ENCODE peak calls at places on chromosomes 12 and 14, in eight cellular contexts. P, X, M, H, B, L, W and A are unnamed samples.

GRCh38 chr12:80353254-80353653 is 90.8 kb upstream of the PTPRQ start:
- DNase-seq in P (peak), X (no peak), M (no peak), H (no peak), B (no peak), L (no peak), W (no peak), A (no peak)

GRCh38 chr14:75990297-75990696 is 4.7 kb downstream of the IFT43 start:
- DNase-seq in P (no peak), X (no peak), M (no peak), H (no peak), B (no peak), L (no peak), W (no peak), A (no peak)

GRCh38 chr12:124497658-124498057 is 69.8 kb downstream of the NCOR2 start:
- DNase-seq in P (peak), X (no peak), M (peak), H (no peak), B (no peak), L (no peak), W (peak), A (no peak)

GRCh38 chr12:47033081-47033480 is 46.3 kb upstream of the PCED1B start:
- DNase-seq in P (no peak), X (no peak), M (no peak), H (peak), B (no peak), L (no peak), W (no peak), A (peak)

GRCh38 chr14:59190372-59190771 is 1.9 kb downstream of the DAAM1 start:
- DNase-seq in P (no peak), X (no peak), M (peak), H (no peak), B (peak), L (no peak), W (no peak), A (no peak)

GRCh38 chr14:76919811-76920571 is 93.8 kb downstream of the LRRC74A start:
- DNase-seq in P (no peak), X (peak), M (peak), H (peak), B (peak), L (peak), W (peak), A (peak)

GRCh38 chr12:31715283-31715825 is 13.5 kb downstream of the AMN1 start:
- DNase-seq in P (no peak), X (no peak), M (no peak), H (no peak), B (no peak), L (no peak), W (no peak), A (no peak)

GRCh38 chr12:121611306-121611705 is 15.0 kb upstream of the ORAI1 start:
- DNase-seq in P (no peak), X (no peak), M (no peak), H (peak), B (no peak), L (no peak), W (no peak), A (no peak)

GRCh38 chr12:48110691-48111315 is 4.9 kb upstream of the SENP1 start:
- DNase-seq in P (no peak), X (no peak), M (no peak), H (no peak), B (no peak), L (no peak), W (no peak), A (no peak)

GRCh38 chr14:100159107-100159864 is at the start of gene DEGS2:
- DNase-seq in P (no peak), X (no peak), M (no peak), H (no peak), B (peak), L (peak), W (no peak), A (peak)

GRCh38 chr12:47868552-47869031 is 36.2 kb downstream of the VDR start:
- DNase-seq in P (no peak), X (no peak), M (no peak), H (no peak), B (no peak), L (no peak), W (no peak), A (no peak)

GRCh38 chr12:33724867-33725266 is 285.2 kb upstream of the SYT10 start:
- DNase-seq in P (no peak), X (peak), M (no peak), H (no peak), B (no peak), L (no peak), W (no peak), A (no peak)

GRCh38 chr12:31482816-31483215 is 108.1 kb downstream of the DENND5B start:
- DNase-seq in P (no peak), X (no peak), M (no peak), H (no peak), B (no peak), L (no peak), W (no peak), A (no peak)

GRCh38 chr12:67472551-67472950 is 176.0 kb upstream of the DYRK2 start:
- DNase-seq in P (no peak), X (no peak), M (peak), H (no peak), B (no peak), L (no peak), W (peak), A (no peak)

GRCh38 chr12:106583578-106584103 is 837 bp downstream of the RFX4 start:
- DNase-seq in P (no peak), X (peak), M (no peak), H (no peak), B (no peak), L (no peak), W (no peak), A (peak)

GRCh38 chr14:58305730-58306129 is 7.4 kb downstream of the ARID4A start:
- DNase-seq in P (no peak), X (no peak), M (no peak), H (no peak), B (no peak), L (no peak), W (no peak), A (no peak)

GRCh38 chr12:119989619-119990381 is 764 bp downstream of the BICDL1 start:
- DNase-seq in P (no peak), X (peak), M (peak), H (peak), B (peak), L (peak), W (peak), A (peak)

GRCh38 chr14:98174031-98174430 is 1098.0 kb downstream of the BCL11B start:
- DNase-seq in P (no peak), X (no peak), M (no peak), H (no peak), B (no peak), L (no peak), W (no peak), A (no peak)

GRCh38 chr14:54354096-54354495 is 42.7 kb upstream of the CDKN3 start:
- DNase-seq in P (no peak), X (no peak), M (no peak), H (no peak), B (peak), L (no peak), W (no peak), A (no peak)

GRCh38 chr14:75050852-75051555 is at the start of gene MLH3:
- DNase-seq in P (peak), X (peak), M (peak), H (peak), B (peak), L (peak), W (peak), A (peak)

GRCh38 chr14:76829650-76830421 is 3.6 kb downstream of the LRRC74A start:
- DNase-seq in P (no peak), X (no peak), M (peak), H (no peak), B (no peak), L (peak), W (peak), A (no peak)

GRCh38 chr14:59265808-59266207 is 77.3 kb downstream of the DAAM1 start:
- DNase-seq in P (peak), X (no peak), M (no peak), H (no peak), B (peak), L (no peak), W (no peak), A (no peak)

GRCh38 chr12:8572507-8572906 is 31.8 kb upstream of the CLEC4E start:
- DNase-seq in P (peak), X (no peak), M (no peak), H (no peak), B (no peak), L (no peak), W (no peak), A (no peak)

GRCh38 chr14:69573841-69574265 is 818 bp downstream of the CCDC177 start:
- DNase-seq in P (no peak), X (peak), M (no peak), H (peak), B (no peak), L (no peak), W (no peak), A (no peak)

GRCh38 chr12:92703777-92704176 is 988 bp downstream of the PLEKHG7 start:
- DNase-seq in P (no peak), X (no peak), M (no peak), H (no peak), B (no peak), L (no peak), W (no peak), A (no peak)

GRCh38 chr14:85531594-85532391 is 1.8 kb downstream of the FLRT2 start:
- DNase-seq in P (peak), X (peak), M (peak), H (peak), B (peak), L (peak), W (peak), A (peak)

GRCh38 chr12:108642269-108642870 is 8.7 kb upstream of the SELPLG start:
- DNase-seq in P (no peak), X (no peak), M (no peak), H (no peak), B (no peak), L (no peak), W (no peak), A (no peak)

GRCh38 chr14:69989622-69990021 is 110.4 kb downstream of the SMOC1 start:
- DNase-seq in P (no peak), X (no peak), M (no peak), H (no peak), B (no peak), L (no peak), W (no peak), A (no peak)

GRCh38 chr14:93943052-93943451 is 15.9 kb downstream of the FAM181A start:
- DNase-seq in P (no peak), X (no peak), M (no peak), H (no peak), B (no peak), L (no peak), W (no peak), A (no peak)

GRCh38 chr14:37466623-37467088 is 128.4 kb downstream of the FOXA1 start:
- DNase-seq in P (no peak), X (no peak), M (no peak), H (no peak), B (peak), L (no peak), W (no peak), A (no peak)

GRCh38 chr14:58199726-58200479 is at the start of gene ACTR10:
- DNase-seq in P (peak), X (peak), M (peak), H (peak), B (peak), L (peak), W (peak), A (peak)

GRCh38 chr12:104457746-104458644 is 1.2 kb downstream of the CHST11 start:
- DNase-seq in P (no peak), X (peak), M (peak), H (peak), B (peak), L (peak), W (no peak), A (peak)

GRCh38 chr14:21233457-21234076 is 35.7 kb downstream of the HNRNPC start:
- DNase-seq in P (no peak), X (peak), M (no peak), H (no peak), B (no peak), L (no peak), W (no peak), A (no peak)

GRCh38 chr12:39490500-39491276 is 47.8 kb upstream of the KIF21A start:
- DNase-seq in P (peak), X (no peak), M (no peak), H (no peak), B (no peak), L (no peak), W (no peak), A (no peak)

GRCh38 chr14:62694075-62694474 is 351.2 kb downstream of the KCNH5 start:
- DNase-seq in P (peak), X (no peak), M (no peak), H (no peak), B (no peak), L (no peak), W (no peak), A (no peak)

GRCh38 chr12:20695232-20695631 is at the start of gene SLCO1C1:
- DNase-seq in P (no peak), X (peak), M (no peak), H (no peak), B (no peak), L (no peak), W (no peak), A (no peak)

GRCh38 chr14:38618514-38618913 is 362.6 kb upstream of the CLEC14A start:
- DNase-seq in P (no peak), X (peak), M (no peak), H (no peak), B (no peak), L (no peak), W (no peak), A (no peak)
- TF ChIP-seq CTCF in P (no peak), X (peak), M (no peak), H (no peak), B (no peak), L (no peak), W (no peak), A (no peak)

GRCh38 chr12:53046655-53047220 is 3.1 kb upstream of the TNS2 start:
- DNase-seq in P (no peak), X (peak), M (peak), H (peak), B (peak), L (peak), W (peak), A (peak)

GRCh38 chr12:53048780-53049401 is 974 bp upstream of the TNS2 start:
- DNase-seq in P (no peak), X (peak), M (peak), H (peak), B (no peak), L (peak), W (no peak), A (peak)

GRCh38 chr12:53048033-53048779 is 1.7 kb upstream of the TNS2 start:
- DNase-seq in P (no peak), X (peak), M (peak), H (peak), B (peak), L (peak), W (peak), A (peak)

GRCh38 chr12:53045646-53046045 is 4.2 kb upstream of the TNS2 start:
- DNase-seq in P (no peak), X (no peak), M (peak), H (no peak), B (no peak), L (no peak), W (no peak), A (no peak)

DNA sequence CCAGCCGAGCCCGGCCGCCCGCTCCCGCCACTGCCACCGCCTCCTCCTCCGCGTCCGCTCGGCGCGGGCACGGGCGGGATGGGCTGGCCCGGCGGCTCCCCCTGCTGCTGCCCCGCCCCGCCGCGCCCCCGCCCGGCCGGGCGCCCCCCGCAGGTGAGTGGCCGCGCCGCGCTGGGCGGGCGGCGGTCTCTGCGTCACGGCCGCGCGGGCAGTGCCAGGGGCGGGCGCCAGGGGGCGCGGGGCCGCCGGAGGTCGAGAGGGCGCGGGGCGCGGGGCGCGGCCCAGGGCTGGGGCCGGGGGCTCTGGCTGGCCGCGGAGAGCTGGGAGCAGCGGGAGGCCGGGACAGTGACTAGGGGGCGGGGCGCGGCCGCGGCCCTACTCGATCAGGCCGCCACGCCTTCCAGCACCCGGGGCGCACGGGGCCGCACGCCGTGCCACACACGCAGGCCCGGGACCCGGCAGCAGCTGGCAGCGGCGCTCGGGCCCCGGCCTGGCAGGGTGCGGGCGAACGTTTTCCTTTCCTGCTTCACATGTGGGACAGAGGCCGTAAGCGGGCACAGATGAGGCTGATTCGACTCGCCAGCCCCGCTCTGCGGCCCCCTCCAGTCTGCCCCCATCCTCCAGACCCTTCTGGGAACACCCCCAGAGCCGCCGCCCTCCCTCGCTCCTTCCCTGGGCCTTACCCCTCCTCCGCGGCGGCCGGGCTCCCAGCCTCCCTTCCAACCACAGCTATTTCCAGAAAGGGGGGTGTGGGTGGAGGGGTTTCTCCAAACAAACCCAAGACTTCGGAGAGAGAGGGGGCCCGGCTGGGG is 2.4 kb upstream of the TNS2 start:
- DNase-seq in P (no peak), X (peak), M (peak), H (peak), B (peak), L (peak), W (peak), A (peak)
- TF ChIP-seq CTCF in P (peak), X (no peak), M (no peak), H (no peak), B (peak), L (no peak), W (no peak), A (peak)

GRCh38 chr14:83004456-83005006 is 1470.9 kb upstream of the SEL1L start:
- DNase-seq in P (no peak), X (peak), M (no peak), H (no peak), B (no peak), L (no peak), W (no peak), A (no peak)

GRCh38 chr14:82999802-83000201 is 1466.1 kb upstream of the SEL1L start:
- DNase-seq in P (no peak), X (peak), M (no peak), H (no peak), B (no peak), L (no peak), W (no peak), A (no peak)
- TF ChIP-seq CTCF in P (peak), X (peak), M (no peak), H (no peak), B (no peak), L (no peak), W (peak), A (no peak)

DNA sequence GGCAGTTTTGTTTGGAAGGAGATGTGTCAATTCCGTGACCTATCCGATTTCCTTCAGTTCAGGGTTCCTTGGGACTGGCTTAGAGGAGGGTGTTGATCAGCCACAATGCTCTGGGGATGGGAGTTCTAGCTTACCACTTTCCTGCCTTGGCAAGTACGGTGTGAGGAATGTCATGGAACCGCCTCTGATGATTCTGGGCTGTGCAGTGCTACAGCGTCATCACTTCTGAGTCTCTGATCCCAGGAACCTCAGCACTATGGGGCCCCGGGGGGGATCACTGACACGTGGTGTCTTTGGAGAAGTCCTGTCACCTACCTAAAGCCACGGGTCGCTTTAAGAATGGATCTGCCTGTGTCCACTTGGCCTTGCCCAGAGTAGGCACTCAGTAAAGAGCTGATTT is 271.5 kb upstream of the FKBP4 start:
- DNase-seq in P (no peak), X (no peak), M (no peak), H (no peak), B (no peak), L (no peak), W (no peak), A (no peak)
- TF ChIP-seq CTCF in P (no peak), X (no peak), M (no peak), H (no peak), B (no peak), L (no peak), W (no peak), A (no peak)